ENCODE peak calls at places on chromosomes 6 and 20, in five cellular contexts. One of them, this sample, is unnamed.

GRCh38 chr6:44077201-44077946 is 49.9 kb downstream of the MRPL14 start:
- DNase-seq in cardiac fibroblast: no peak
- DNase-seq in NCI-H1436: no peak
- DNase-seq in heart right ventricle: no peak
- DNase-seq in BE2C: no peak
- DNase-seq in this sample: no peak

GRCh38 chr6:136526196-136526930 is 23.9 kb downstream of the MAP7 start:
- DNase-seq in heart right ventricle: peak
- DNase-seq in BE2C: peak
- DNase-seq in NCI-H1436: peak
- DNase-seq in cardiac fibroblast: peak
- DNase-seq in this sample: peak

GRCh38 chr6:139699335-139699734 is 324.9 kb upstream of the CITED2 start:
- DNase-seq in cardiac fibroblast: peak
- DNase-seq in BE2C: no peak
- DNase-seq in heart right ventricle: no peak
- DNase-seq in NCI-H1436: no peak
- DNase-seq in this sample: no peak

GRCh38 chr6:90421656-90422055 is 125.0 kb upstream of the BACH2 start:
- DNase-seq in BE2C: no peak
- DNase-seq in cardiac fibroblast: no peak
- DNase-seq in heart right ventricle: no peak
- DNase-seq in NCI-H1436: no peak
- DNase-seq in this sample: no peak

GRCh38 chr6:15417811-15418210 is 171.9 kb downstream of the JARID2 start:
- DNase-seq in NCI-H1436: no peak
- DNase-seq in BE2C: no peak
- DNase-seq in heart right ventricle: no peak
- DNase-seq in cardiac fibroblast: no peak
- DNase-seq in this sample: no peak

GRCh38 chr20:5184684-5185083 is 57.9 kb downstream of the CDS2 start:
- DNase-seq in cardiac fibroblast: no peak
- DNase-seq in NCI-H1436: no peak
- DNase-seq in BE2C: no peak
- DNase-seq in heart right ventricle: no peak
- DNase-seq in this sample: no peak

GRCh38 chr6:90226257-90226656 is 70.4 kb downstream of the BACH2 start:
- DNase-seq in cardiac fibroblast: no peak
- DNase-seq in heart right ventricle: no peak
- DNase-seq in NCI-H1436: no peak
- DNase-seq in BE2C: no peak
- DNase-seq in this sample: no peak

GRCh38 chr6:29414588-29414987 is at the start of gene OR12D1:
- DNase-seq in BE2C: no peak
- DNase-seq in NCI-H1436: no peak
- DNase-seq in heart right ventricle: no peak
- DNase-seq in cardiac fibroblast: no peak
- DNase-seq in this sample: no peak

GRCh38 chr20:63295018-63295417 is 2.0 kb downstream of the COL20A1 start:
- DNase-seq in cardiac fibroblast: no peak
- DNase-seq in heart right ventricle: no peak
- DNase-seq in NCI-H1436: no peak
- DNase-seq in BE2C: no peak
- DNase-seq in this sample: no peak

GRCh38 chr20:33660035-33660684 is 2.0 kb upstream of the C20orf144 start:
- DNase-seq in NCI-H1436: no peak
- DNase-seq in BE2C: no peak
- DNase-seq in cardiac fibroblast: no peak
- DNase-seq in heart right ventricle: no peak
- DNase-seq in this sample: no peak

GRCh38 chr6:13629459-13630116 is 14.5 kb downstream of the NOL7 start:
- DNase-seq in NCI-H1436: no peak
- DNase-seq in cardiac fibroblast: peak
- DNase-seq in BE2C: no peak
- DNase-seq in heart right ventricle: no peak
- DNase-seq in this sample: no peak

GRCh38 chr20:2643708-2644107 is 8.7 kb upstream of the NOP56 start:
- DNase-seq in NCI-H1436: no peak
- DNase-seq in heart right ventricle: no peak
- DNase-seq in cardiac fibroblast: no peak
- DNase-seq in BE2C: no peak
- DNase-seq in this sample: no peak

GRCh38 chr6:44529506-44529905 is 142.0 kb downstream of the CDC5L start:
- DNase-seq in NCI-H1436: no peak
- DNase-seq in BE2C: no peak
- DNase-seq in cardiac fibroblast: no peak
- DNase-seq in heart right ventricle: no peak
- DNase-seq in this sample: no peak

GRCh38 chr20:52015155-52015554 is 176.4 kb downstream of the ZFP64 start:
- DNase-seq in NCI-H1436: no peak
- DNase-seq in BE2C: no peak
- DNase-seq in cardiac fibroblast: no peak
- DNase-seq in heart right ventricle: no peak
- DNase-seq in this sample: no peak

GRCh38 chr6:43416935-43417334 is 10.4 kb upstream of the ABCC10 start:
- DNase-seq in BE2C: no peak
- DNase-seq in heart right ventricle: no peak
- DNase-seq in cardiac fibroblast: no peak
- DNase-seq in NCI-H1436: no peak
- DNase-seq in this sample: no peak

GRCh38 chr20:38730167-38730988 is 6.1 kb downstream of the SLC32A1 start:
- DNase-seq in NCI-H1436: no peak
- DNase-seq in heart right ventricle: no peak
- DNase-seq in cardiac fibroblast: no peak
- DNase-seq in BE2C: no peak
- DNase-seq in this sample: no peak

GRCh38 chr20:18103497-18103896 is 34.2 kb upstream of the KAT14 start:
- DNase-seq in heart right ventricle: no peak
- DNase-seq in NCI-H1436: no peak
- DNase-seq in cardiac fibroblast: no peak
- DNase-seq in BE2C: no peak
- DNase-seq in this sample: no peak

GRCh38 chr6:139236105-139236504 is 55.7 kb downstream of the TXLNB start:
- DNase-seq in heart right ventricle: no peak
- DNase-seq in BE2C: no peak
- DNase-seq in NCI-H1436: no peak
- DNase-seq in cardiac fibroblast: no peak
- DNase-seq in this sample: no peak

This sample was measured in GDM1.